ENCODE peak calls at places on chromosomes 16 and 17, in five cellular contexts. R is adrenal gland; O is CD8-positive, alpha-beta memory T cell; U is Peyer's patch; T is IMR-90. J is an unnamed sample. For H3K36me3, the result is how much of the 10 kb centered on the place peaks cover.

GRCh38 chr17:43314582-43314981 is 80.8 kb upstream of the RNU2-1 start:
- DNase-seq in U (no peak), R (no peak), T (no peak), O (no peak), J (no peak)

GRCh38 chr16:55044366-55044975 is 113.8 kb downstream of the IRX5 start:
- DNase-seq in U (no peak), R (no peak), O (no peak), T (no peak), J (no peak)

GRCh38 chr17:14297161-14297851 is 3.6 kb upstream of the HS3ST3B1 start:
- DNase-seq in U (no peak), T (no peak), R (no peak), O (peak), J (peak)

GRCh38 chr16:66911801-66912200 is 6.9 kb downstream of the CDH16 start:
- DNase-seq in R (no peak), T (no peak), U (no peak), O (no peak), J (no peak)

GRCh38 chr17:73786286-73786743 is 142.1 kb upstream of the SDK2 start:
- DNase-seq in T (no peak), R (no peak), U (no peak), O (no peak), J (peak)

GRCh38 chr16:31215287-31216115 is 1.4 kb downstream of the PYDC1 start:
- DNase-seq in T (peak), U (no peak), O (no peak), R (peak), J (peak)

GRCh38 chr16:65281636-65282035 is 159.8 kb upstream of the CDH11 start:
- DNase-seq in O (no peak), T (no peak), U (no peak), R (no peak), J (peak)

GRCh38 chr16:64478258-64478906 is 643.5 kb downstream of the CDH11 start:
- DNase-seq in T (peak), O (no peak), U (no peak), R (no peak), J (no peak)

GRCh38 chr17:41787021-41787418 is 509 bp upstream of the JUP start:
- DNase-seq in T (no peak), O (no peak), R (no peak), U (no peak), J (no peak)

GRCh38 chr17:80071116-80071980 is 30.0 kb upstream of the GAA start:
- DNase-seq in O (no peak), T (peak), U (peak), R (peak), J (no peak)

GRCh38 chr17:78398390-78398789 is 19.9 kb downstream of the PGS1 start:
- DNase-seq in U (no peak), R (no peak), T (no peak), O (no peak), J (no peak)
- H3K36me3 ChIP-seq in U (half or more), R (half or more), T (half or more), O (half or more), J (under half)

GRCh38 chr17:56926704-56927103 is 12.9 kb upstream of the TRIM25 start:
- DNase-seq in T (no peak), R (no peak), O (no peak), U (no peak), J (no peak)
- H3K4me3 ChIP-seq in T (no peak), R (no peak), O (no peak), U (no peak), J (no peak)

GRCh38 chr17:18099516-18099915 is 9.0 kb upstream of the MYO15A start:
- DNase-seq in U (no peak), O (no peak), R (no peak), T (no peak), J (no peak)

GRCh38 chr17:18089613-18090012 is 1.9 kb downstream of the DRG2 start:
- DNase-seq in R (no peak), O (no peak), U (no peak), T (no peak), J (no peak)

GRCh38 chr17:18093616-18094408 is 6.1 kb downstream of the DRG2 start:
- DNase-seq in T (peak), O (no peak), R (peak), U (no peak), J (peak)

DNA sequence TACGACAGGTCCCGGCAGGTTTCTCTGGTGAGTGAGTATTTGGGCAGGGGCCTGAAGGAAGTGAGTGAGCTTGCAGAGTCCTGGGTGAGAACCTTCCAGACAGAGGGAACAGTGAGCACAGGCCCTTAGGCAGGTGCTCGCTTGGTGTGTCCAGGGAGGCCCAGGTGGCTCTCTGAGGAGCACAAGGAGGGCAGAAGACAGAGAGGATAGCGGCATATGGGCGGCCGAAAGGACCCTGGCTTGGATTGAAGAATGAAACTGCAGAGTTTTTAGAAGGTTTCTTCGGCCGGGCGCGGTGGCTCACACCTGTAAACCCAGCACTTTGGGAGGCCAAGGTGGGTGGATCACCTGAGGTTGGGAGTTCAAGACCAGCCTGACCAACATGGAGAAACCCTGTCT is 6.7 kb downstream of the DRG2 start:
- DNase-seq in U (no peak), R (no peak), O (no peak), T (no peak), J (no peak)
- H3K36me3 ChIP-seq in U (half or more), R (half or more), O (under half), T (under half), J (under half)

GRCh38 chr16:29712770-29713169 is 33.0 kb downstream of the C16orf54 start:
- DNase-seq in O (no peak), U (no peak), R (no peak), T (no peak), J (no peak)
- H3K4me3 ChIP-seq in O (no peak), U (no peak), R (no peak), T (no peak), J (no peak)

GRCh38 chr16:27460213-27460612 is 58.2 kb downstream of the IL21R start:
- DNase-seq in O (no peak), R (no peak), U (no peak), T (no peak), J (no peak)
- H3K36me3 ChIP-seq in O (under half), R (half or more), U (half or more), T (half or more), J (under half)

GRCh38 chr16:73886378-73886777 is 410.2 kb upstream of the PSMD7 start:
- DNase-seq in T (no peak), U (no peak), R (no peak), O (no peak), J (no peak)
- H3K4me3 ChIP-seq in T (no peak), U (no peak), R (no peak), O (no peak), J (no peak)